ENCODE peak calls at places on chromosomes 1 and 21, in nine cellular contexts. P is MM.1S, Y is neural progenitor cell, F is HCT116, K is IMR-90, T is endothelial cell of umbilical vein, J is PC-9, N is GM23248, X is fibroblast of lung. C is an unnamed sample.

GRCh38 chr1:246497331-246497915 is 9.7 kb downstream of the SMYD3 start:
- DNase-seq in P (peak; percentile 85), Y (peak; percentile 66), F (peak; percentile 60), K (peak; percentile 79), T (peak; percentile 77), J (no peak), N (peak; percentile 79), X (peak; percentile 85), C (peak; percentile 83)

GRCh38 chr1:25805863-25806225 is 5.9 kb downstream of the SELENON start:
- DNase-seq in P (no peak), Y (no peak), F (no peak), K (no peak), T (peak; percentile 71), J (no peak), N (peak; percentile 82), X (peak; percentile 38), C (no peak)

GRCh38 chr21:46190491-46191131 is 6.4 kb upstream of the SPATC1L start:
- DNase-seq in P (no peak), Y (no peak), F (no peak), K (no peak), T (no peak), J (no peak), N (no peak), X (no peak), C (no peak)

GRCh38 chr1:32867671-32868070 is 3.0 kb downstream of the FNDC5 start:
- DNase-seq in P (no peak), Y (no peak), F (no peak), K (no peak), T (no peak), J (no peak), N (no peak), X (no peak), C (no peak)

GRCh38 chr21:44093761-44094160 is 13.4 kb upstream of the PWP2 start:
- DNase-seq in P (no peak), Y (peak; percentile 1), F (no peak), K (no peak), T (no peak), J (no peak), N (no peak), X (no peak), C (no peak)

GRCh38 chr1:15090373-15090772 is 63.2 kb upstream of the TMEM51 start:
- DNase-seq in P (peak; percentile 82), Y (peak; percentile 86), F (peak; percentile 31), K (no peak), T (peak; percentile 57), J (peak; percentile 91), N (no peak), X (no peak), C (peak; percentile 71)

GRCh38 chr1:248834343-248834940 is 3.6 kb upstream of the ZNF672 start:
- DNase-seq in P (no peak), Y (no peak), F (no peak), K (no peak), T (no peak), J (no peak), N (no peak), X (no peak), C (no peak)

GRCh38 chr1:212858461-212859265 is 588 bp downstream of the FLVCR1 start:
- DNase-seq in P (peak; percentile 29), Y (peak; percentile 32), F (no peak), K (peak; percentile 31), T (peak; percentile 40), J (peak; percentile 26), N (peak; percentile 70), X (peak; percentile 34), C (peak; percentile 49)

GRCh38 chr1:63858153-63858552 is 84.3 kb downstream of the ROR1 start:
- DNase-seq in P (no peak), Y (no peak), F (no peak), K (no peak), T (no peak), J (no peak), N (no peak), X (no peak), C (no peak)

GRCh38 chr1:38680801-38681510 is 178.6 kb downstream of the RRAGC start:
- DNase-seq in P (no peak), Y (peak; percentile 57), F (no peak), K (no peak), T (peak; percentile 15), J (no peak), N (peak; percentile 6), X (no peak), C (no peak)

GRCh38 chr1:110673805-110674336 is 869 bp downstream of the KCNA3 start:
- DNase-seq in P (no peak), Y (no peak), F (no peak), K (no peak), T (no peak), J (no peak), N (no peak), X (no peak), C (peak; percentile 28)

GRCh38 chr1:153945795-153946621 is 510 bp downstream of the DENND4B start:
- DNase-seq in P (peak; percentile 94), Y (peak; percentile 57), F (no peak), K (peak; percentile 56), T (peak; percentile 77), J (peak; percentile 64), N (peak; percentile 87), X (peak; percentile 70), C (peak; percentile 96)

GRCh38 chr21:16837319-16837718 is 675.5 kb upstream of the CXADR start:
- DNase-seq in P (no peak), Y (no peak), F (no peak), K (peak; percentile 33), T (no peak), J (no peak), N (peak; percentile 49), X (peak; percentile 41), C (no peak)

GRCh38 chr1:1234180-1234808 is 2.3 kb downstream of the B3GALT6 start:
- DNase-seq in P (no peak), Y (no peak), F (no peak), K (no peak), T (no peak), J (no peak), N (no peak), X (no peak), C (no peak)

GRCh38 chr1:154478639-154479038 is 23.4 kb upstream of the TDRD10 start:
- DNase-seq in P (peak; percentile 82), Y (no peak), F (no peak), K (peak; percentile 34), T (peak; percentile 34), J (peak; percentile 18), N (peak; percentile 45), X (peak; percentile 19), C (peak; percentile 79)

GRCh38 chr1:43900386-43900785 is 33.2 kb upstream of the ARTN start:
- DNase-seq in P (no peak), Y (no peak), F (no peak), K (no peak), T (no peak), J (no peak), N (no peak), X (no peak), C (no peak)

GRCh38 chr21:45877821-45878469 is 103.6 kb upstream of the COL6A1 start:
- DNase-seq in P (no peak), Y (no peak), F (no peak), K (no peak), T (no peak), J (no peak), N (peak; percentile 39), X (no peak), C (no peak)

GRCh38 chr1:1066403-1067283 is 7.5 kb downstream of the RNF223 start:
- DNase-seq in P (no peak), Y (no peak), F (no peak), K (no peak), T (no peak), J (no peak), N (peak; percentile 50), X (no peak), C (no peak)

GRCh38 chr1:78101514-78101913 is 55.7 kb downstream of the GIPC2 start:
- DNase-seq in P (no peak), Y (no peak), F (peak; percentile 82), K (peak; percentile 97), T (peak; percentile 99), J (peak; percentile 30), N (peak; percentile 96), X (peak; percentile 93), C (no peak)
- H3K4me1 ChIP-seq in P (no peaks in the 10 kb centered on the region), Y (no peaks in the 10 kb centered on the region), F (peaks cover 17% of the 10 kb centered on the region), K (peaks cover 6% of the 10 kb centered on the region), T (peaks cover 52% of the 10 kb centered on the region), J (no peaks in the 10 kb centered on the region), N (peaks cover 66% of the 10 kb centered on the region), X (peaks cover 16% of the 10 kb centered on the region), C (no peaks in the 10 kb centered on the region)

GRCh38 chr1:111786669-111787207 is 31.0 kb downstream of the DDX20 start:
- DNase-seq in P (no peak), Y (no peak), F (no peak), K (no peak), T (no peak), J (no peak), N (no peak), X (no peak), C (no peak)
- H3K27ac ChIP-seq in P (no peak overlapping the region), Y (no peak overlapping the region), F (no peak overlapping the region), K (no peak overlapping the region), T (no peak overlapping the region), J (no peak overlapping the region), N (no peak overlapping the region), X (no peak overlapping the region), C (no peak overlapping the region)

GRCh38 chr1:171500803-171501202 is 15.5 kb downstream of the PRRC2C start:
- DNase-seq in P (no peak), Y (no peak), F (no peak), K (no peak), T (no peak), J (no peak), N (no peak), X (no peak), C (no peak)
- H4K20me1 ChIP-seq in P (peaks cover 95% of the 10 kb centered on the region), Y (peaks cover 99% of the 10 kb centered on the region), F (peaks cover 48% of the 10 kb centered on the region), K (peaks cover 95% of the 10 kb centered on the region), T (peaks cover 31% of the 10 kb centered on the region), J (peaks cover 100% of the 10 kb centered on the region), N (peaks cover 57% of the 10 kb centered on the region), X (peaks cover 1% of the 10 kb centered on the region), C (peaks cover 60% of the 10 kb centered on the region)

GRCh38 chr1:201900476-201900875 is 11.8 kb downstream of the SHISA4 start:
- DNase-seq in P (no peak), Y (no peak), F (no peak), K (no peak), T (no peak), J (no peak), N (no peak), X (no peak), C (no peak)
- H3K4me1 ChIP-seq in P (peaks cover 14% of the 10 kb centered on the region), Y (no peaks in the 10 kb centered on the region), F (peaks cover 4% of the 10 kb centered on the region), K (peaks cover 33% of the 10 kb centered on the region), T (peaks cover 16% of the 10 kb centered on the region), J (peaks cover 29% of the 10 kb centered on the region), N (peaks cover 43% of the 10 kb centered on the region), X (peaks cover 44% of the 10 kb centered on the region), C (no peaks in the 10 kb centered on the region)

DNA sequence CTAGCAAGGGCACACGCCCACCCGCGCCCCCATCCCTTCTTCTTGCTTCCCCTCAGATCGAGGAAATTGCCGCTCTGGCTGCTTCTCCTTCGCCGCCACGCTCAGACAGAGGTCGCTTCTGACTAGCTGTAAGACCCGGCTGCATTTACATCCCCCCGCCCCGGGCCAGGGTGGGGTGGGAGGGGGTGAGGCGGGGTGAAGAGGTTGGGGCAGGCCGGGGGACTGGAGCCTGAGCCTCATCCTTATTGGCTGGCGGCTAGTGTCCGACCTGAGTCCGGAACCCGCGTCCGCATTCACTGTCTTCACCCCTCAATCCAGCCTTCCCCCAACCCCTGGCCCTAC is 11.1 kb downstream of the NR5A2 start:
- DNase-seq in P (no peak), Y (peak; percentile 93), F (no peak), K (no peak), T (no peak), J (no peak), N (no peak), X (no peak), C (no peak)
- H3K27ac ChIP-seq in P (no peak overlapping the region), Y (no peak overlapping the region), F (no peak overlapping the region), K (no peak overlapping the region), T (no peak overlapping the region), J (no peak overlapping the region), N (no peak overlapping the region), X (no peak overlapping the region), C (no peak overlapping the region)